ENCODE peak calls at places on chromosomes 7 and 10, in five cellular contexts. R is Panc1, L is heart right ventricle, T is A673, M is upper lobe of right lung. Q is an unnamed sample. For H3K27me3, the result is how much of the 10 kb centered on the place peaks cover.

GRCh38 chr10:24207781-24208611 is 942 bp upstream of the KIAA1217 start:
- DNase-seq in R (no peak), L (peak), T (peak), M (no peak), Q (peak)

GRCh38 chr7:20798694-20799121 is 12.0 kb upstream of the SP8 start:
- DNase-seq in R (no peak), L (no peak), T (no peak), M (no peak), Q (no peak)

GRCh38 chr7:138282997-138283396 is 177.1 kb upstream of the TRIM24 start:
- DNase-seq in R (no peak), L (no peak), T (no peak), M (no peak), Q (peak)

GRCh38 chr10:1280436-1281401 is 224.5 kb downstream of the WDR37 start:
- DNase-seq in R (no peak), L (no peak), T (no peak), M (no peak), Q (no peak)

GRCh38 chr7:71422104-71422503 is 290.2 kb downstream of the GALNT17 start:
- DNase-seq in R (no peak), L (no peak), T (no peak), M (no peak), Q (no peak)

GRCh38 chr7:51295435-51296269 is 21.0 kb downstream of the COBL start:
- DNase-seq in R (no peak), L (no peak), T (no peak), M (no peak), Q (no peak)

GRCh38 chr10:72027498-72027897 is 60.9 kb downstream of the SPOCK2 start:
- DNase-seq in R (no peak), L (no peak), T (no peak), M (no peak), Q (peak)

GRCh38 chr10:93437000-93437945 is 44.9 kb downstream of the MYOF start:
- DNase-seq in R (peak), L (peak), T (peak), M (peak), Q (peak)

GRCh38 chr7:32648408-32649156 is 153.3 kb downstream of the AVL9 start:
- DNase-seq in R (no peak), L (no peak), T (no peak), M (no peak), Q (no peak)

GRCh38 chr10:100528885-100529472 is 692 bp downstream of the NDUFB8 start:
- DNase-seq in R (no peak), L (no peak), T (peak), M (no peak), Q (no peak)

GRCh38 chr7:81761821-81762220 is 8.0 kb downstream of the HGF start:
- DNase-seq in R (no peak), L (no peak), T (no peak), M (no peak), Q (no peak)

GRCh38 chr10:131533846-131534526 is 222.5 kb upstream of the TCERG1L start:
- DNase-seq in R (no peak), L (no peak), T (no peak), M (no peak), Q (no peak)

GRCh38 chr7:138864667-138865066 is 66.7 kb upstream of the ATP6V0A4 start:
- DNase-seq in R (no peak), L (no peak), T (no peak), M (no peak), Q (peak)

GRCh38 chr10:123884907-123885381 is 6.7 kb downstream of the CPXM2 start:
- DNase-seq in R (no peak), L (no peak), T (no peak), M (no peak), Q (no peak)

GRCh38 chr10:67705921-67706320 is 9.9 kb upstream of the CTNNA3 start:
- DNase-seq in R (no peak), L (no peak), T (no peak), M (no peak), Q (no peak)

GRCh38 chr10:5199398-5199797 is 2.8 kb downstream of the AKR1C4 start:
- DNase-seq in R (no peak), L (no peak), T (no peak), M (no peak), Q (no peak)

GRCh38 chr10:94521276-94522250 is 24.0 kb upstream of the HELLS start:
- DNase-seq in R (no peak), L (no peak), T (no peak), M (no peak), Q (no peak)

GRCh38 chr7:104264281-104264680 is 56.5 kb upstream of the ORC5 start:
- DNase-seq in R (no peak), L (no peak), T (no peak), M (no peak), Q (no peak)

GRCh38 chr10:75926763-75927162 is 495.3 kb downstream of the LRMDA start:
- DNase-seq in R (no peak), L (no peak), T (peak), M (no peak), Q (peak)

GRCh38 chr7:158695726-158696452 is 8.7 kb downstream of the NCAPG2 start:
- DNase-seq in R (no peak), L (peak), T (peak), M (no peak), Q (peak)

GRCh38 chr7:156429514-156429913 is 211.1 kb upstream of the RNF32 start:
- DNase-seq in R (no peak), L (no peak), T (no peak), M (no peak), Q (no peak)

GRCh38 chr10:71179382-71179781 is 33.0 kb upstream of the UNC5B start:
- DNase-seq in R (no peak), L (no peak), T (no peak), M (no peak), Q (no peak)

GRCh38 chr10:32379314-32379949 is 32.5 kb upstream of the EPC1 start:
- DNase-seq in R (no peak), L (peak), T (peak), M (no peak), Q (peak)

GRCh38 chr10:71852335-71852937 is 1.4 kb upstream of the PSAP start:
- DNase-seq in R (no peak), L (peak), T (no peak), M (peak), Q (no peak)

GRCh38 chr10:133399123-133399601 is 5.2 kb downstream of the MTG1 start:
- DNase-seq in R (no peak), L (no peak), T (no peak), M (peak), Q (no peak)

GRCh38 chr7:107180378-107180777 is 11.6 kb downstream of the HBP1 start:
- DNase-seq in R (no peak), L (no peak), T (peak), M (no peak), Q (no peak)

GRCh38 chr7:143345428-143345900 is 17.0 kb downstream of the FAM131B start:
- DNase-seq in R (no peak), L (no peak), T (peak), M (peak), Q (peak)

GRCh38 chr7:38428040-38428439 is 154.6 kb upstream of the TARP start:
- DNase-seq in R (no peak), L (peak), T (no peak), M (no peak), Q (no peak)

GRCh38 chr7:32500922-32501341 is 5.6 kb downstream of the AVL9 start:
- DNase-seq in R (no peak), L (no peak), T (peak), M (no peak), Q (no peak)

GRCh38 chr7:8208661-8209060 is 53.3 kb downstream of the ICA1 start:
- DNase-seq in R (no peak), L (no peak), T (no peak), M (no peak), Q (no peak)

GRCh38 chr7:120873367-120873766 is 15.4 kb upstream of the TSPAN12 start:
- DNase-seq in R (no peak), L (no peak), T (no peak), M (no peak), Q (no peak)

GRCh38 chr10:131695814-131696165 is 205.0 kb upstream of the PPP2R2D start:
- DNase-seq in R (no peak), L (no peak), T (no peak), M (no peak), Q (no peak)

GRCh38 chr10:100167521-100168312 is 18.1 kb downstream of the ERLIN1 start:
- DNase-seq in R (no peak), L (no peak), T (no peak), M (no peak), Q (no peak)

GRCh38 chr10:121525276-121526039 is 72.8 kb downstream of the FGFR2 start:
- DNase-seq in R (no peak), L (no peak), T (no peak), M (no peak), Q (no peak)

GRCh38 chr7:158581440-158582088 is 6.1 kb downstream of the PTPRN2 start:
- DNase-seq in R (no peak), L (no peak), T (no peak), M (no peak), Q (no peak)

DNA sequence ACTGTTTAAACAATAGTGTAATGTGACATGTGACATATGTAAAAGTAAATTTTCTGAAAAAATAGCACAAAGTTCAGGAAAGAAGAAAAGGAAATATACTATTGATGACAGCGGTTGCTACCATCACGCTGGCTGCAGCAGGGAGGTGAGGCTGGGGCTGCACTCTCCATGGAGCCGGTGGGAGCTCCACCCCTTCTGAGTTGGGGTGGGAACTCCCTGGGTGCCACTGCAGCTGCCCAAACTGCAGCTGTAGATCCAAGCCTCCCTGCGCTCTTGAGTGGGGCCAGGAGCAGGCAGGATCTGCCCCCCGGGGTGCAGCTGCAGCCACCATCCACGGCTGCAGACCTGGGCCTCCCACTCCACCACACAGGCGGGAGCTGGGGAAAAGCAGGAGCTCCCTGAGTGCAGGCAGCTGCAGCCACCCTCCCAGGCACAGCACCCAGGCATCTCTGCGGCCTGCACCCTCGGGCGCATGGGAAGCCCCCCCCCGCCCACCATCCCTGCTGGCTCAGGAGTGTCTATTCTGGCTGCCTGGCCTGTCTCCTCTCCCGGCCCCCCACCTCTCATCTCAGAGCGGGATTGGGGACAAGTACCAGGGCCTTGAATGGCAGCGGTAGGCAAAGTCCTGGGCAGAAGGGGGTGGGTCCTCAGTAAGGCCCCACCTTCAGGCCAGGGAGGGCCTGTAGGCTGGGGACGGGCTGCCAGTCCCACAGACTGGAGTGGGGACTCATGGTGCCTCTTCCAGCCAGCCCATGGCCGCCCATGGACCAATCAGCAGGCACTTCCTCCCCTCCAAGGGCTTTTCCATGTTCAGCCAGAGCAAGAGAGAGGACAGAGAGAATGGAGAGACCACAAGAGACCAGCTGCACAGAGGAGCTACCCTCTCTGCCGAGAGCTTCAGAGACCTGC is 50.1 kb downstream of the TNS3 start:
- DNase-seq in R (no peak), L (no peak), T (no peak), M (no peak), Q (no peak)
- H3K27me3 ChIP-seq in R (under half), L (under half), T (under half), M (under half), Q (under half)

DNA sequence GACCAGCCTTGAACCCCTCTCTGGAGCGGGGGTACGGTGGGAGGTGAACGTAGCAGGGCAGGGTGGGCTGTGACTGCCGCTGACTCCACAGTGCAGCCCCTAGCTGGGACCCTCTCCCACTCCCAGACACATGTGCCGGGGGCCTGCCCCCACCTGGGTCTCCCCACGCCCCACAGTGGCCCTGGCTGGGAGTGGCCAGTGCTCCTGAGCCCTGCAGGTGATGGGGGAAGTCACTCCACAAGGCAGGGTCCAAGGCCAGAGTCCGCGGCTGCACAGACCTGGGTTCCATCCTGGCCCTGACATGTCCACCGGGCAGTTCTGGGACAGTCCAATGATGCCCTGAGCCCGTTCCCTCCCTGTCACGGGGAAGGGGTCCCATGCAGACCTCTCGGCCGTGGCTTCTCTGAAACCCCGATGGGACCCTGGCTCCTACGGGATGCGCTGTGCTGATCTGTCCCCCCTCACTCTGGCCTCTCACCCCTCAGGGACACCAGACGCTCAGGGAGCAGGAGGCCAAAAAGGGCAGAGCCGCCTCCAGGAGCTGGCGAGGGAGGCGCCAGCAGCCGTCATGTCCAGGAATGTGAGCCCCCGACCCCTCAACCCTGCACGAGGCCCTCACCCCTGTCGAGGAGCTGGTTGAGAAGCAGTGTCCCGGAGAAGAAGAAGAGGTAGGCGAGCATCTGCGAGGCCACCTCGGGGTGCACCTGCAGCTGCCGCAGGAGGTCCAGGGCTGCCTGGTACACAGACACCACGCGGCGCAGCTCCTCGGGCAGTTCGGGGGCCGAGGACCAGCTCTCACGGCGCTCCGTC is 40.4 kb downstream of the AP5Z1 start:
- DNase-seq in R (no peak), L (no peak), T (no peak), M (no peak), Q (no peak)
- TF ChIP-seq CTCF in R (no peak), L (no peak), T (peak), M (no peak), Q (no peak)

DNA sequence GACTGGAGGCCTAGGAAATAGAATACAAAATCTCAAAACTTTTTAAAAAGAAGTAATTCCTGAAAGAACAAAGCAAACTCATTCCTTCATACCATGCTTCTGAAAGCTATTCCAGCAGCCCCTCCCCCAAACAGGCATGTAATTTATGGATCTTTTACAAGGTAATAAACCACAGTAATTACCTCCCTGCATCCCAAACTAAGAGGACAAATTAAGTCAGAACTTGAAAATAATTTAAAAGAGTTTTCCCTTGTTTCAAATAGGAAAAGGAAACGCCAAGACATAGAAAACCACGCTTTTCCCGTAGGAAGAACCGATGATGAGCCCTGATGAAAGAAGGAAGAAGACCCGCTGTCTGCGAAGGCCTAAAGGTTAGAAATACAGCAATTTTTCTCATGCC is 8.9 kb downstream of the HOXA4 start:
- DNase-seq in R (no peak), L (no peak), T (no peak), M (no peak), Q (no peak)
- H3K27me3 ChIP-seq in R (under half), L (half or more), T (half or more), M (under half), Q (half or more)

DNA sequence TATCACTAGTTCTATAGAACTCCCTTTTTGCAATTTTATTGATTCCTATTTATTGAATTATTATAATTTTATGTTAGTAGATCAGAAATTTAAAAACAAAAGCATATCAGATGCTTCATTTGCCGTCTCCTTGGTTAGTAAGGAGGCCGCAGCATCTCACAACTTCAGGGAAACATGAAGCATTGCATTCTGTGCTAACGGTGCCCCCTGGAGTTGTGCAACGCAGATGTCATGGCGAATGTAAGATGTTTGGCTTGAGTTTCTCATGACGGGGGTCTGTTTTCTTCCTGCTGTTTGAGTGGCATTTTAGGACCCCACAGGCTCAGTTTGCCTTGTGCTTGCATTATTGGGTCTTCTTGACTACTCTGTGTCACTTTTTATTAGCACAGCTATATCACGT is 124.8 kb downstream of the CNNM2 start:
- DNase-seq in R (no peak), L (no peak), T (no peak), M (no peak), Q (no peak)
- TF ChIP-seq CTCF in R (peak), L (no peak), T (peak), M (no peak), Q (no peak)

Q was measured in cardiac muscle cell.